ENCODE peak calls at places on chromosomes 11 and 22, in six cellular contexts. X is cardiac muscle cell, O is GDM1, Q is psoas muscle, U is kidney tubule cell, G is NCI-H1417. V is an unnamed sample.

GRCh38 chr11:82869657-82870056 is 30.6 kb downstream of the PRCP start:
- DNase-seq in X (peak), O (no peak), Q (no peak), U (no peak), G (no peak), V (no peak)

GRCh38 chr22:23690713-23691112 is at the start of gene RGL4:
- DNase-seq in X (no peak), O (no peak), Q (no peak), U (no peak), G (no peak), V (no peak)

GRCh38 chr11:83424376-83425136 is 138.4 kb upstream of the CCDC90B start:
- DNase-seq in X (no peak), O (no peak), Q (no peak), U (no peak), G (no peak), V (no peak)

GRCh38 chr11:45021692-45022130 is 71.0 kb upstream of the TP53I11 start:
- DNase-seq in X (peak), O (peak), Q (peak), U (no peak), G (peak), V (no peak)

GRCh38 chr22:48822278-48823233 is 1005.1 kb downstream of the BRD1 start:
- DNase-seq in X (no peak), O (no peak), Q (no peak), U (no peak), G (no peak), V (no peak)

GRCh38 chr11:60764879-60765278 is 8.2 kb downstream of the MS4A15 start:
- DNase-seq in X (no peak), O (no peak), Q (no peak), U (no peak), G (peak), V (no peak)

GRCh38 chr11:15836801-15837200 is 519.5 kb downstream of the SOX6 start:
- DNase-seq in X (no peak), O (no peak), Q (no peak), U (no peak), G (peak), V (no peak)

GRCh38 chr22:20514658-20515406 is 7.4 kb downstream of the MED15 start:
- DNase-seq in X (peak), O (no peak), Q (peak), U (peak), G (no peak), V (peak)

GRCh38 chr11:65867284-65868071 is 5.1 kb downstream of the EFEMP2 start:
- DNase-seq in X (peak), O (no peak), Q (peak), U (no peak), G (no peak), V (no peak)

GRCh38 chr11:62324738-62325556 is 12.3 kb upstream of the ASRGL1 start:
- DNase-seq in X (peak), O (peak), Q (no peak), U (peak), G (peak), V (no peak)

GRCh38 chr22:38781033-38781432 is 12.9 kb downstream of the DNAL4 start:
- DNase-seq in X (no peak), O (no peak), Q (no peak), U (no peak), G (no peak), V (no peak)

GRCh38 chr22:42961815-42962214 is 53.1 kb downstream of the PACSIN2 start:
- DNase-seq in X (no peak), O (no peak), Q (no peak), U (no peak), G (no peak), V (no peak)

GRCh38 chr22:50702821-50703725 is 30.4 kb downstream of the SHANK3 start:
- DNase-seq in X (no peak), O (no peak), Q (no peak), U (no peak), G (no peak), V (no peak)

GRCh38 chr11:65829459-65829858 is 4.3 kb upstream of the SNX32 start:
- DNase-seq in X (no peak), O (no peak), Q (no peak), U (no peak), G (no peak), V (no peak)

GRCh38 chr11:17802491-17802890 is 67.9 kb downstream of the KCNC1 start:
- DNase-seq in X (no peak), O (no peak), Q (no peak), U (no peak), G (no peak), V (no peak)

GRCh38 chr11:46170797-46171196 is 49.5 kb upstream of the PHF21A start:
- DNase-seq in X (no peak), O (no peak), Q (no peak), U (no peak), G (no peak), V (no peak)

GRCh38 chr11:35964846-35965245 is 21.0 kb downstream of the LDLRAD3 start:
- DNase-seq in X (peak), O (no peak), Q (no peak), U (peak), G (no peak), V (no peak)

GRCh38 chr22:35766654-35767580 is 49.2 kb downstream of the APOL5 start:
- DNase-seq in X (peak), O (no peak), Q (no peak), U (no peak), G (peak), V (no peak)

GRCh38 chr11:112623057-112623456 is 338.2 kb upstream of the NCAM1 start:
- DNase-seq in X (no peak), O (no peak), Q (no peak), U (no peak), G (no peak), V (no peak)

GRCh38 chr11:8930456-8931175 is 2.1 kb downstream of the C11orf16 start:
- DNase-seq in X (no peak), O (no peak), Q (no peak), U (no peak), G (no peak), V (no peak)

GRCh38 chr11:117818036-117818858 is 6.3 kb downstream of the FXYD2 start:
- DNase-seq in X (no peak), O (no peak), Q (no peak), U (peak), G (peak), V (no peak)

V was measured in AG04449.